ENCODE peak calls at places on chromosomes 5 and 9, in six cellular contexts. P is sigmoid colon, Y is tibial nerve, A is heart right ventricle, C is LNCaP clone FGC, J is fibroblast of lung. I is an unnamed sample.

GRCh38 chr9:86809968-86810367 is 137.3 kb downstream of the GAS1 start:
- DNase-seq in J (no peak), P (no peak), Y (no peak), A (no peak), C (no peak), I (no peak)

GRCh38 chr9:13487936-13488335 is 208.4 kb upstream of the MPDZ start:
- DNase-seq in C (peak; percentile 82), Y (no peak), P (no peak), A (no peak), J (no peak), I (no peak)

GRCh38 chr5:143955140-143955539 is 143.2 kb downstream of the HMHB1 start:
- DNase-seq in P (no peak), C (no peak), Y (no peak), J (peak; percentile 63), A (peak; percentile 61), I (peak; percentile 69)

GRCh38 chr9:21549251-21549765 is 67.2 kb upstream of the IFNE start:
- DNase-seq in P (no peak), J (peak; percentile 99), A (no peak), Y (no peak), C (peak; percentile 30), I (peak; percentile 97)

GRCh38 chr5:59709833-59710232 is 183.7 kb downstream of the PDE4D start:
- DNase-seq in A (peak; percentile 19), P (peak; percentile 70), J (peak; percentile 88), C (no peak), Y (no peak), I (peak; percentile 86)

GRCh38 chr9:126722252-126722921 is 82.5 kb upstream of the ZBTB43 start:
- DNase-seq in J (peak; percentile 53), P (peak; percentile 90), Y (peak; percentile 59), C (no peak), A (peak; percentile 76), I (peak; percentile 70)

GRCh38 chr9:131511880-131512279 is 9.2 kb downstream of the POMT1 start:
- DNase-seq in J (no peak), C (no peak), Y (no peak), A (no peak), P (no peak), I (no peak)

GRCh38 chr9:100989731-100990130 is 38.8 kb upstream of the PLPPR1 start:
- DNase-seq in J (no peak), Y (no peak), C (no peak), P (no peak), A (no peak), I (no peak)

GRCh38 chr5:107217721-107218130 is 453.0 kb downstream of the EFNA5 start:
- DNase-seq in C (peak; percentile 88), A (peak; percentile 79), P (peak; percentile 78), Y (no peak), J (no peak), I (no peak)

GRCh38 chr9:18926513-18926912 is 106.5 kb downstream of the SAXO1 start:
- DNase-seq in P (no peak), C (no peak), J (no peak), Y (no peak), A (no peak), I (no peak)

GRCh38 chr9:68800836-68801235 is 95.8 kb downstream of the PIP5K1B start:
- DNase-seq in P (no peak), Y (no peak), A (no peak), J (no peak), C (no peak), I (no peak)

GRCh38 chr5:135671052-135671451 is 92.3 kb upstream of the CXCL14 start:
- DNase-seq in P (no peak), C (no peak), J (no peak), Y (no peak), A (no peak), I (no peak)

GRCh38 chr5:15550502-15551115 is 50.6 kb downstream of the FBXL7 start:
- DNase-seq in Y (no peak), C (no peak), J (peak; percentile 18), A (no peak), P (no peak), I (no peak)

GRCh38 chr5:134659456-134659855 is 10.9 kb downstream of the SEC24A start:
- DNase-seq in A (no peak), P (no peak), Y (no peak), C (no peak), J (no peak), I (no peak)

GRCh38 chr5:134659922-134660321 is 11.3 kb downstream of the SEC24A start:
- DNase-seq in J (no peak), Y (no peak), A (no peak), C (no peak), P (no peak), I (no peak)

GRCh38 chr5:134662971-134663370 is 14.4 kb downstream of the SEC24A start:
- DNase-seq in Y (no peak), J (no peak), C (no peak), A (no peak), P (no peak), I (no peak)

DNA sequence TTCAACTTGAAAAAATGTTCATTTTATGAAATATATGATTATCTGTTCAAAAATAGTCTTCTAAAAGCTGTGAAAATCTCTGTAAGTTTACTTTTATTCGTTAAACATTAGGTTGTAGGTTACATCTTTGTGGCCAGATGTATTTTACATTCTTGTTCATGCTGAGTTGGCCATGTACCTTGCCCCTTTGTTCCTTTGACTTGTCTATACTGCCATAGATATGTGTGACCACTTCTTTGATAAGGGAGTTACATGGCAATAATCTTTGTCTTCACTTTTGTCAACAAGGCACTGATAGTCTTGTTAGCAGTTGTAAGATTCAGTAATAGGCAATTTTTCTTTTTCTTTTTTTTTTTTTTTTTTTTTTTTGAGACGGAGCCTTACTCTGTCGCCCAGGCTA is 15.9 kb downstream of the SEC24A start:
- DNase-seq in A (no peak), J (no peak), Y (no peak), C (no peak), P (no peak), I (no peak)
- TF ChIP-seq CTCF in A (no peak), J (no peak), Y (no peak), C (no peak), P (no peak), I (no peak)

GRCh38 chr5:66717455-66718373 is 121.5 kb downstream of the MAST4 start:
- DNase-seq in Y (no peak), A (peak; percentile 40), C (no peak), J (no peak), P (no peak), I (no peak)
- TF ChIP-seq CTCF in Y (no peak), A (no peak), C (no peak), J (no peak), P (no peak), I (no peak)

GRCh38 chr5:157303667-157304327 is 37.9 kb downstream of the CYFIP2 start:
- DNase-seq in A (peak; percentile 33), C (no peak), P (no peak), J (no peak), Y (no peak), I (peak; percentile 54)
- TF ChIP-seq CTCF in A (no peak), C (peak; percentile 12), P (no peak), J (peak; percentile 6), Y (no peak), I (peak; percentile 19)

DNA sequence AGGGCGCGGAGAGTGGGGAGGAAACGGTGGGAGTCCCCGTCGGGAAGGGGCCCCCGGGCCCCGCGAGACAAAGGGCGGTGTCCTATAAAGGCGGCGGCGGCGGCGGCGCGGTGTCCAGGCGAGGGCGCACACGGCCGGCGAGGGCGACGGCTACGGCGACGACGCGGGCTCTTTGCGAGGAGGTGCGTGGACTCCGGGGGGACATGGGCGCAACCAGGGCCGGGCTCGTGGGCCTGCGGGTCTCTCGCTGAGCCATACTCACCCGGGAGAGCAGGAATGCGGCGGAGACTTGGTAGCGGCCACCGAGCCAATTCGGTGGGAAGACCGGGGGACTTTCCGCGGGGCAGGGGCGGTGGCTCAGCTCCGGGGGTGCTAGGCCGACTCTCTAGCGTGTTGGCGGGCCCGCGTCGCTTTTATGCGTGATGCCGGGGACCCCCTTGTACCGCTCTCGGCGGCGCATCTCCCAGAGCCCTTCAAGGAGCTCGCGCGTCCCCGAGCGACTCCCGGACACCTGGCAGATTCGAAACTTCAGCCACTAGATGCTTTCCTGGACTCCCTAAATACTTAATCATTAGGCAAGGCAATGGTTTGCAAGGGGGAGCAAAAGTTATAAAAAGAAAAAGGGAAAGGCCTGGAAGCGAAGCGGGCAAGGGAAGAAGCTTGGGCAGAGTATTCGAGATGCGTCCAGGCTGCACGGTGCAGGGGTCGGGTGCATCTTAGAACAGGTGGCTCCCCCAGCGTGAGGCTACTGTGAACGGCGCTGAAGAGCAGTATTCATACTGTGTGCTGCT is 5.9 kb upstream of the TAL2 start:
- DNase-seq in P (no peak), A (peak; percentile 5), Y (no peak), C (no peak), J (peak; percentile 11), I (no peak)
- TF ChIP-seq CTCF in P (no peak), A (peak; percentile 32), Y (peak; percentile 10), C (peak; percentile 74), J (no peak), I (peak; percentile 28)

GRCh38 chr5:180209137-180209581 is at the start of gene RASGEF1C:
- DNase-seq in C (no peak), J (peak; percentile 48), Y (no peak), A (no peak), P (no peak), I (peak; percentile 90)
- TF ChIP-seq CTCF in C (peak; percentile 89), J (peak; percentile 18), Y (no peak), A (peak; percentile 35), P (no peak), I (peak; percentile 16)

GRCh38 chr5:171747061-171747859 is 38.4 kb upstream of the SMIM23 start:
- DNase-seq in P (no peak), Y (no peak), J (no peak), C (no peak), A (no peak), I (no peak)

GRCh38 chr5:171749365-171749764 is 36.3 kb upstream of the SMIM23 start:
- DNase-seq in A (no peak), P (no peak), Y (no peak), C (no peak), J (no peak), I (no peak)

GRCh38 chr5:171748720-171749119 is 36.9 kb upstream of the SMIM23 start:
- DNase-seq in C (no peak), P (no peak), J (no peak), A (no peak), Y (no peak), I (no peak)

GRCh38 chr5:171745602-171746001 is 40.0 kb upstream of the SMIM23 start:
- DNase-seq in P (no peak), Y (no peak), A (no peak), J (no peak), C (no peak), I (no peak)

DNA sequence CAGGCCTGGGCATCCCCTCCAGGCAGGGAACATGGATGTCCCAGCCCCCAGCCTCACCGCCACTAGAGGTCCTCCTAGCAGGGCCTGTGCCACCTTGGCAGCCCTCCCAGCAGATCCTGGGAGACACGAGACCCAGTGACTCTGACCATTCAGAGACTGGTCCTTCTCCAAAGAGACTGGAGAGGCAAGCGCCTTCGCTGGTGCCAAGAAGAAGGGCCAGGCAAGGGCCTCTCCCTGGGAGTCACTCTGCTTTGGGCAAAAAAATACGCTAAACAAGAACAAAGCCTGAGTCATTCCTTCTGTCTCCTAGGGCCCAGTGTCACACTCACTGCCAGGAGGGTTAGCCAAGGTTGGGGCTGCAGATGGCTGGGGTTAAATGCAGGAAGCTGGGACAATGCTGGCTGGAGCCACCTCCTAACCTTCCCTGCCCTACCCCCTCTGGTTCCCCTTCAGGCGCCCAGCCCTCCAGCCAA is 35.3 kb upstream of the SMIM23 start:
- DNase-seq in C (no peak), A (peak; percentile 44), Y (peak; percentile 42), P (no peak), J (peak; percentile 34), I (peak; percentile 41)
- TF ChIP-seq CTCF in C (peak; percentile 22), A (no peak), Y (no peak), P (no peak), J (no peak), I (no peak)

I was measured in cardiac muscle cell.